ENCODE peak calls at places on chromosomes 2 and 18, in six cellular contexts. H, B, F, C, T and U are unnamed samples.

GRCh38 chr2:31694444-31694843 is 113.7 kb upstream of the SRD5A2 start:
- DNase-seq in H (peak), T (peak), C (no peak), F (peak), B (no peak), U (no peak)

GRCh38 chr18:59301974-59302373 is 16.5 kb downstream of the CPLX4 start:
- DNase-seq in T (no peak), F (no peak), B (no peak), H (no peak), C (no peak), U (no peak)

GRCh38 chr2:185255566-185255965 is 483.0 kb upstream of the FSIP2 start:
- DNase-seq in H (no peak), F (no peak), B (no peak), T (no peak), C (no peak), U (no peak)

GRCh38 chr2:220930542-220931076 is 641.5 kb downstream of the EPHA4 start:
- DNase-seq in B (no peak), T (no peak), C (no peak), H (no peak), F (peak), U (peak)

GRCh38 chr18:49681387-49681786 is 119.5 kb downstream of the LIPG start:
- DNase-seq in T (no peak), C (no peak), H (no peak), F (no peak), B (no peak), U (no peak)

GRCh38 chr2:47265158-47265557 is 110.0 kb upstream of the STPG4 start:
- DNase-seq in T (no peak), F (no peak), H (no peak), C (no peak), B (no peak), U (no peak)

GRCh38 chr18:50878345-50879301 is at the start of gene ME2:
- DNase-seq in F (peak), C (peak), H (peak), T (peak), B (peak), U (peak)

GRCh38 chr18:63409301-63409700 is 13.0 kb downstream of the VPS4B start:
- DNase-seq in F (peak), H (no peak), B (no peak), T (no peak), C (no peak), U (no peak)

GRCh38 chr2:189444322-189444721 is 3.0 kb downstream of the WDR75 start:
- DNase-seq in F (peak), T (no peak), B (no peak), C (no peak), H (no peak), U (peak)

GRCh38 chr2:60839126-60839813 is 42.1 kb upstream of the REL start:
- DNase-seq in C (no peak), H (no peak), T (no peak), F (no peak), B (no peak), U (no peak)

GRCh38 chr2:196330645-196331044 is 159.3 kb upstream of the STK17B start:
- DNase-seq in T (peak), F (no peak), H (no peak), C (no peak), B (no peak), U (no peak)

GRCh38 chr2:9422321-9423099 is 818 bp downstream of the ITGB1BP1 start:
- DNase-seq in H (peak), F (peak), B (peak), T (no peak), C (peak), U (peak)

GRCh38 chr2:108084311-108084710 is 98.0 kb downstream of the SLC5A7 start:
- DNase-seq in H (no peak), T (no peak), C (no peak), B (no peak), F (no peak), U (no peak)

GRCh38 chr2:241069821-241070281 is 32.2 kb downstream of the MTERF4 start:
- DNase-seq in F (no peak), H (no peak), C (peak), B (no peak), T (no peak), U (no peak)

GRCh38 chr18:31977270-31977872 is 34.4 kb upstream of the TRAPPC8 start:
- DNase-seq in C (no peak), B (peak), T (peak), F (peak), H (peak), U (peak)

GRCh38 chr2:233402774-233403173 is 48.5 kb downstream of the DGKD start:
- DNase-seq in B (no peak), F (no peak), T (no peak), C (peak), H (no peak), U (no peak)

GRCh38 chr2:239467956-239468490 is 67.2 kb upstream of the HDAC4 start:
- DNase-seq in F (no peak), T (no peak), B (peak), H (no peak), C (peak), U (no peak)

GRCh38 chr2:105515581-105516415 is 116.9 kb upstream of the FHL2 start:
- DNase-seq in C (peak), B (peak), F (no peak), H (no peak), T (no peak), U (no peak)

GRCh38 chr18:73270919-73271318 is 403.1 kb upstream of the NETO1 start:
- DNase-seq in T (no peak), F (no peak), C (no peak), H (no peak), B (no peak), U (peak)

GRCh38 chr18:73962251-73962650 is 185.4 kb downstream of the FBXO15 start:
- DNase-seq in C (no peak), F (peak), H (no peak), T (no peak), B (no peak), U (peak)

GRCh38 chr2:31729442-31730092 is 148.8 kb upstream of the SRD5A2 start:
- DNase-seq in C (no peak), H (peak), T (peak), B (no peak), F (peak), U (peak)

GRCh38 chr2:56357655-56358295 is 174.0 kb downstream of the CCDC85A start:
- DNase-seq in T (no peak), B (no peak), C (no peak), H (no peak), F (peak), U (no peak)

GRCh38 chr2:137912358-137912757 is 51.9 kb upstream of the HNMT start:
- DNase-seq in T (no peak), C (no peak), B (no peak), H (no peak), F (peak), U (no peak)

GRCh38 chr18:50569930-50570329 is 10.0 kb downstream of the MAPK4 start:
- DNase-seq in H (no peak), C (no peak), T (no peak), B (no peak), F (no peak), U (no peak)

GRCh38 chr2:80454628-80455027 is 150.1 kb upstream of the LRRTM1 start:
- DNase-seq in F (no peak), T (no peak), C (no peak), H (no peak), B (peak), U (no peak)

GRCh38 chr2:118807668-118808428 is 39.6 kb downstream of the EN1 start:
- DNase-seq in H (no peak), F (no peak), C (no peak), T (no peak), B (no peak), U (no peak)

GRCh38 chr2:177212895-177213856 is 582 bp downstream of the HNRNPA3 start:
- DNase-seq in C (peak), H (peak), T (peak), B (peak), F (peak), U (peak)

GRCh38 chr2:177212106-177212894 is at the start of gene HNRNPA3:
- DNase-seq in T (peak), C (peak), H (peak), F (peak), B (peak), U (peak)

GRCh38 chr2:177211602-177212105 is 940 bp upstream of the HNRNPA3 start:
- DNase-seq in H (no peak), C (no peak), T (no peak), F (no peak), B (no peak), U (no peak)

GRCh38 chr2:177207101-177207500 is 5.5 kb upstream of the HNRNPA3 start:
- DNase-seq in B (no peak), H (no peak), T (no peak), F (no peak), C (no peak), U (no peak)

GRCh38 chr2:177211148-177211547 is 1.4 kb upstream of the HNRNPA3 start:
- DNase-seq in F (no peak), B (no peak), H (no peak), C (no peak), T (no peak), U (no peak)
- H3K4me3 ChIP-seq in F (no peak), B (peak), H (peak), C (no peak), T (peak), U (peak)

GRCh38 chr2:164696634-164697033 is 75.4 kb upstream of the GRB14 start:
- DNase-seq in F (no peak), T (no peak), H (no peak), C (no peak), B (no peak), U (no peak)
- TF ChIP-seq CTCF in F (no peak), T (no peak), H (no peak), C (no peak), B (no peak), U (peak)

GRCh38 chr18:11149441-11150270 is at the start of gene PIEZO2:
- DNase-seq in B (peak), F (peak), H (no peak), T (peak), C (peak), U (peak)

GRCh38 chr18:11147962-11148654 is 1.3 kb downstream of the PIEZO2 start:
- DNase-seq in C (no peak), H (no peak), T (peak), B (no peak), F (no peak), U (peak)

GRCh38 chr18:11150271-11150615 is 874 bp upstream of the PIEZO2 start:
- DNase-seq in H (no peak), F (no peak), C (no peak), T (no peak), B (no peak), U (no peak)

GRCh38 chr18:11147371-11147860 is 2.0 kb downstream of the PIEZO2 start:
- DNase-seq in H (no peak), F (no peak), T (peak), C (no peak), B (no peak), U (peak)

DNA sequence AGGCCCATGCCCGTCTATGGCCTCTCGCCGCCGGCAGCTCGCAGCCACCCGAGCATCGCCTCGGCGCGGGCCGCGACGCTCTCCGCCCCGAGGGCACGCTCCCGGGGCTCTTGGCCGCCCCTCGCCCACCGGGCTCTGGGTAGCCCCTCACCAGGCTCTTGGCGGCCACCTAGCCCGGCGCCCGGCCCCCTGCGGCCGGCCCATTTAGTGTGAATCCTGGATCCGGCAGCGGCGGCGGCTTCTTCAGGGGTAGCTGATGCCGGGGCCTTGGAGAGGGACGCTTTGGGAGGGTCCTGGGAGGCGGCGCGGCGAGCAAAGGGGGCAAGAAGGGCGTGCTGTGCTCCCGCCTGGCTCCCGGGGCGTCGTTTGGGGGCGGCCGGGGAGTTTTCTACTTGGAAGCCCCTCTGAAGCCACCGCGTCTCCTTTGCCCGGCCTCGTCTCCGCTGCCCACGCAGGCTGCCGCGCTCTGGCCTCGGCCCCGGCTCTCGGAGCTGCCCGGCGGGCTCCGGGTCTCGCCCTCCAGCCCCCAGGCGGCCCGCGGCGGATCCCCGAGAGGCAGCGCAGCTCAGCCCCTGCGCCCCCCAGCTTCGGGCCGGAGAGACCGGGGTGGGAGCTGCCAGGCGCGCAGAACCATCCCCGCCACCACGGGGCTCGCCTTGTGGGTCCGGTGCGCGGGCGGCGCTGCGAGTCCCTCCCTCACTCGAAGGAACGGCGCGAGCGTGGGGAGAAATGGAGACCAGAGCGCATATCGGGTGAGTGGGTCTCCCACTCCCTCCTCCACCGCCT is 521 bp downstream of the PIEZO2 start:
- DNase-seq in B (peak), C (no peak), H (no peak), T (peak), F (no peak), U (peak)
- H3K4me3 ChIP-seq in B (peak), C (peak), H (no peak), T (peak), F (peak), U (peak)

GRCh38 chr2:212596688-212597087 is 58.1 kb upstream of the ERBB4 start:
- DNase-seq in F (no peak), H (no peak), T (no peak), C (no peak), B (no peak), U (no peak)

GRCh38 chr2:212592695-212593094 is 54.1 kb upstream of the ERBB4 start:
- DNase-seq in H (no peak), T (no peak), B (no peak), C (no peak), F (no peak), U (no peak)

GRCh38 chr2:212595036-212595654 is 56.5 kb upstream of the ERBB4 start:
- DNase-seq in B (no peak), T (peak), H (peak), F (peak), C (no peak), U (peak)
- TF ChIP-seq CTCF in B (peak), T (no peak), H (peak), F (peak), C (no peak), U (no peak)

DNA sequence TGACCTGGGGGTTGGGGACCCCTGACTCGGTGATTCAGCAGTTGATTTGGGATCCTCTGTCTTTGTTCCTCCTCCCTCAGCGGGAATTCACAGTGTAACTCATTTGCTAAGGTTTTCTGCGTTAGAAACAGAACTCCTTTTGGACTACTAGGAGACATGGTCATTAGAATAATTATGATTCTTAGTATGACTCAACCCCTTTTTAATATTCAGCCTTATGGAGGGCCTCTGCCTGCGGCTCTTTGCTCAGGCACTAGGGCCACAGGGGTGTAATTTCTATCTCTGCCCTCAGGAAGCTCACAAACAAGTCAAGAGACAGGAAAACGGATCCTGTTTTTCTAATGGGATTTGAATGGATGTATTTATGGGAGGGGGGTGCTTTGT is 117.4 kb downstream of the SPTBN1 start:
- DNase-seq in F (no peak), T (no peak), B (no peak), C (no peak), H (no peak), U (no peak)
- H3K4me3 ChIP-seq in F (no peak), T (no peak), B (no peak), C (no peak), H (no peak), U (no peak)

GRCh38 chr2:7825591-7826312 is 856.1 kb upstream of the ID2 start:
- DNase-seq in C (no peak), H (no peak), B (no peak), F (peak), T (no peak), U (no peak)
- TF ChIP-seq CTCF in C (no peak), H (no peak), B (no peak), F (no peak), T (no peak), U (no peak)

GRCh38 chr2:74401891-74402290 is 19.5 kb downstream of the C2orf81 start:
- DNase-seq in T (no peak), F (no peak), C (no peak), H (no peak), B (no peak), U (no peak)
- H3K4me3 ChIP-seq in T (no peak), F (no peak), C (no peak), H (no peak), B (no peak), U (no peak)

GRCh38 chr2:78993518-78994148 is 31.9 kb upstream of the REG3G start:
- DNase-seq in H (no peak), C (no peak), F (no peak), T (no peak), B (no peak), U (no peak)

GRCh38 chr2:79001285-79001684 is 24.2 kb upstream of the REG3G start:
- DNase-seq in C (no peak), B (no peak), H (no peak), T (no peak), F (no peak), U (no peak)

GRCh38 chr2:79000008-79000576 is 25.4 kb upstream of the REG3G start:
- DNase-seq in H (no peak), T (no peak), F (no peak), C (no peak), B (no peak), U (no peak)

GRCh38 chr2:78994789-78995188 is 30.7 kb upstream of the REG3G start:
- DNase-seq in B (no peak), T (no peak), H (no peak), C (no peak), F (no peak), U (no peak)

DNA sequence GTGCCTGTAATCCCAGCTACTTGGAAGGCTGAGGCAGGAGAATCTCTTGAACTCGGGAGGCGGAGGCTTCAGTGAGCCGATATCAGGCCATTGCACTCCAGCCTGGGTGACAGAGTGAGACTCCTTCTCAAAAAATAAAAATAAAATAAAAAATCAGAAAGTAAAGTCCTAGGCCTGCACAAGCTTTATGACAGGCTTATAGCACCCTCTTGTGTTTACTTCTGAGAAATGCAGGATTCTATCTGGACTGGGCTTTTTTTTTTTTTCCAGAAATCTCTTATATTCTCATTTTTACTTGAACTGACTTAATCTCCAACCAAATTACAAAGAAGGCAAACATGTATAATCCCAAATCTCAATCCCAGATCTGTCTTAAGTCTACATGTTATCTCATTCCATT is 26.1 kb upstream of the REG3G start:
- DNase-seq in C (no peak), B (no peak), F (no peak), H (no peak), T (peak), U (peak)
- TF ChIP-seq CTCF in C (no peak), B (peak), F (peak), H (no peak), T (peak), U (peak)

DNA sequence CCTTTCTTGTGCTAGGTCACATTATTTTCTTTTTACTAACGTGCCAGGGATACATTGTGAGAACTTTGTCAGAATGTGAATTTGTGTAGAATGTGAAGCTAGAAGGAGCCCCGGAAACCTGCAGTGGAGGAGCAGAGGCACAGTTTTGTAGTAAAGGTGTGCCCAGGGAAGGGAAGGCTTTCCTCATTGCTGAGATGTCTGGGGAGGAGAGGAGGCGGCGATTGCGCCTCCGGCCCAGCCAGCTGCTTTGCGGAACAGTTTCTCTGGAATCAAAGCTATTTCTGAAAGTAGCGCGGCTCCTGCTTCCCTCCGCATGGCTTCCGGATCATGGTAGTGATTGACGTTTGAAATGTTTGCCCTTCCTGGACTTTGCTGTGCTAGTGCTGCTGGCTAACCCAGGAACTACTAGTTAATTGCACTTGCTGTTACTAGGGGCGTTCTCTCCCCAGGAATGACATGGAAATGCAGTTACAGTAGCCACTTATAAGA is 83.1 kb upstream of the RBM44 start:
- DNase-seq in T (peak), F (no peak), H (no peak), B (peak), C (peak), U (no peak)
- H3K4me3 ChIP-seq in T (no peak), F (no peak), H (no peak), B (peak), C (no peak), U (no peak)